ENCODE peak calls at places on chromosomes 7 and 10, in ten cellular contexts. One of them, this sample, is unnamed.

GRCh38 chr7:57305192-57305748 is 144.7 kb upstream of the ZNF716 start:
- DNase-seq in cardiac muscle cell: no peak
- DNase-seq in pancreas: no peak
- DNase-seq in ovary: no peak
- DNase-seq in upper lobe of right lung: no peak
- DNase-seq in tibial artery: no peak
- DNase-seq in tibial nerve: no peak
- DNase-seq in spleen: peak
- DNase-seq in adrenal gland: peak
- DNase-seq in CD8-positive, alpha-beta T cell: no peak
- DNase-seq in this sample: no peak

GRCh38 chr7:135877799-135878198 is 99.4 kb downstream of the MTPN start:
- DNase-seq in adrenal gland: no peak
- DNase-seq in tibial artery: no peak
- DNase-seq in spleen: no peak
- DNase-seq in CD8-positive, alpha-beta T cell: no peak
- DNase-seq in ovary: no peak
- DNase-seq in pancreas: no peak
- DNase-seq in tibial nerve: no peak
- DNase-seq in upper lobe of right lung: no peak
- DNase-seq in cardiac muscle cell: no peak
- DNase-seq in this sample: no peak

GRCh38 chr7:107207459-107207858 is 38.7 kb downstream of the HBP1 start:
- DNase-seq in tibial nerve: no peak
- DNase-seq in upper lobe of right lung: no peak
- DNase-seq in cardiac muscle cell: no peak
- DNase-seq in ovary: no peak
- DNase-seq in CD8-positive, alpha-beta T cell: no peak
- DNase-seq in pancreas: no peak
- DNase-seq in tibial artery: no peak
- DNase-seq in adrenal gland: no peak
- DNase-seq in spleen: no peak
- DNase-seq in this sample: no peak

GRCh38 chr10:47288236-47288635 is 11.8 kb upstream of the GDF10 start:
- DNase-seq in spleen: no peak
- DNase-seq in pancreas: no peak
- DNase-seq in tibial artery: no peak
- DNase-seq in upper lobe of right lung: no peak
- DNase-seq in tibial nerve: no peak
- DNase-seq in adrenal gland: no peak
- DNase-seq in CD8-positive, alpha-beta T cell: no peak
- DNase-seq in ovary: no peak
- DNase-seq in cardiac muscle cell: no peak
- DNase-seq in this sample: no peak

GRCh38 chr10:70331486-70332268 is 47.9 kb upstream of the NPFFR1 start:
- DNase-seq in CD8-positive, alpha-beta T cell: no peak
- DNase-seq in tibial nerve: no peak
- DNase-seq in pancreas: peak
- DNase-seq in adrenal gland: peak
- DNase-seq in cardiac muscle cell: peak
- DNase-seq in upper lobe of right lung: no peak
- DNase-seq in tibial artery: no peak
- DNase-seq in ovary: peak
- DNase-seq in spleen: peak
- DNase-seq in this sample: peak

GRCh38 chr7:936131-937054 is 18.1 kb downstream of the ADAP1 start:
- DNase-seq in upper lobe of right lung: peak
- DNase-seq in cardiac muscle cell: no peak
- DNase-seq in ovary: no peak
- DNase-seq in adrenal gland: no peak
- DNase-seq in tibial nerve: no peak
- DNase-seq in spleen: peak
- DNase-seq in CD8-positive, alpha-beta T cell: no peak
- DNase-seq in pancreas: no peak
- DNase-seq in tibial artery: peak
- DNase-seq in this sample: peak

GRCh38 chr10:3563298-3563697 is 221.7 kb downstream of the KLF6 start:
- DNase-seq in cardiac muscle cell: no peak
- DNase-seq in adrenal gland: no peak
- DNase-seq in tibial artery: no peak
- DNase-seq in ovary: no peak
- DNase-seq in upper lobe of right lung: no peak
- DNase-seq in spleen: no peak
- DNase-seq in tibial nerve: no peak
- DNase-seq in CD8-positive, alpha-beta T cell: no peak
- DNase-seq in pancreas: no peak
- DNase-seq in this sample: no peak

GRCh38 chr10:11433657-11434056 is 177.8 kb downstream of the USP6NL start:
- DNase-seq in spleen: no peak
- DNase-seq in pancreas: no peak
- DNase-seq in adrenal gland: no peak
- DNase-seq in upper lobe of right lung: no peak
- DNase-seq in tibial artery: no peak
- DNase-seq in CD8-positive, alpha-beta T cell: no peak
- DNase-seq in tibial nerve: no peak
- DNase-seq in ovary: no peak
- DNase-seq in cardiac muscle cell: no peak
- DNase-seq in this sample: no peak

GRCh38 chr7:47988496-47989386 is 9.3 kb upstream of the HUS1 start:
- DNase-seq in tibial nerve: no peak
- DNase-seq in pancreas: no peak
- DNase-seq in ovary: no peak
- DNase-seq in cardiac muscle cell: peak
- DNase-seq in upper lobe of right lung: no peak
- DNase-seq in adrenal gland: no peak
- DNase-seq in spleen: no peak
- DNase-seq in tibial artery: no peak
- DNase-seq in CD8-positive, alpha-beta T cell: no peak
- DNase-seq in this sample: no peak

GRCh38 chr7:47991741-47992311 is 12.4 kb upstream of the HUS1 start:
- DNase-seq in tibial nerve: peak
- DNase-seq in upper lobe of right lung: peak
- DNase-seq in pancreas: peak
- DNase-seq in adrenal gland: peak
- DNase-seq in CD8-positive, alpha-beta T cell: peak
- DNase-seq in spleen: peak
- DNase-seq in cardiac muscle cell: peak
- DNase-seq in ovary: peak
- DNase-seq in tibial artery: peak
- DNase-seq in this sample: peak

GRCh38 chr7:47991270-47991669 is 11.9 kb upstream of the HUS1 start:
- DNase-seq in adrenal gland: no peak
- DNase-seq in spleen: no peak
- DNase-seq in CD8-positive, alpha-beta T cell: no peak
- DNase-seq in upper lobe of right lung: no peak
- DNase-seq in ovary: no peak
- DNase-seq in pancreas: no peak
- DNase-seq in cardiac muscle cell: no peak
- DNase-seq in tibial nerve: no peak
- DNase-seq in tibial artery: no peak
- DNase-seq in this sample: no peak

GRCh38 chr7:47990592-47990991 is 11.2 kb upstream of the HUS1 start:
- DNase-seq in ovary: no peak
- DNase-seq in tibial nerve: no peak
- DNase-seq in upper lobe of right lung: no peak
- DNase-seq in spleen: no peak
- DNase-seq in tibial artery: no peak
- DNase-seq in CD8-positive, alpha-beta T cell: no peak
- DNase-seq in cardiac muscle cell: no peak
- DNase-seq in pancreas: no peak
- DNase-seq in adrenal gland: no peak
- DNase-seq in this sample: no peak

GRCh38 chr7:47992446-47992845 is 13.0 kb upstream of the HUS1 start:
- DNase-seq in tibial nerve: no peak
- DNase-seq in tibial artery: no peak
- DNase-seq in pancreas: no peak
- DNase-seq in cardiac muscle cell: no peak
- DNase-seq in upper lobe of right lung: no peak
- DNase-seq in ovary: no peak
- DNase-seq in spleen: no peak
- DNase-seq in CD8-positive, alpha-beta T cell: no peak
- DNase-seq in adrenal gland: no peak
- DNase-seq in this sample: no peak
- TF ChIP-seq CTCF in tibial nerve: no peak
- TF ChIP-seq CTCF in tibial artery: no peak
- TF ChIP-seq CTCF in pancreas: no peak
- TF ChIP-seq CTCF in cardiac muscle cell: no peak
- TF ChIP-seq CTCF in upper lobe of right lung: no peak
- TF ChIP-seq CTCF in ovary: no peak
- TF ChIP-seq CTCF in spleen: no peak
- TF ChIP-seq CTCF in CD8-positive, alpha-beta T cell: no peak
- TF ChIP-seq CTCF in adrenal gland: no peak
- TF ChIP-seq CTCF in this sample: no peak

DNA sequence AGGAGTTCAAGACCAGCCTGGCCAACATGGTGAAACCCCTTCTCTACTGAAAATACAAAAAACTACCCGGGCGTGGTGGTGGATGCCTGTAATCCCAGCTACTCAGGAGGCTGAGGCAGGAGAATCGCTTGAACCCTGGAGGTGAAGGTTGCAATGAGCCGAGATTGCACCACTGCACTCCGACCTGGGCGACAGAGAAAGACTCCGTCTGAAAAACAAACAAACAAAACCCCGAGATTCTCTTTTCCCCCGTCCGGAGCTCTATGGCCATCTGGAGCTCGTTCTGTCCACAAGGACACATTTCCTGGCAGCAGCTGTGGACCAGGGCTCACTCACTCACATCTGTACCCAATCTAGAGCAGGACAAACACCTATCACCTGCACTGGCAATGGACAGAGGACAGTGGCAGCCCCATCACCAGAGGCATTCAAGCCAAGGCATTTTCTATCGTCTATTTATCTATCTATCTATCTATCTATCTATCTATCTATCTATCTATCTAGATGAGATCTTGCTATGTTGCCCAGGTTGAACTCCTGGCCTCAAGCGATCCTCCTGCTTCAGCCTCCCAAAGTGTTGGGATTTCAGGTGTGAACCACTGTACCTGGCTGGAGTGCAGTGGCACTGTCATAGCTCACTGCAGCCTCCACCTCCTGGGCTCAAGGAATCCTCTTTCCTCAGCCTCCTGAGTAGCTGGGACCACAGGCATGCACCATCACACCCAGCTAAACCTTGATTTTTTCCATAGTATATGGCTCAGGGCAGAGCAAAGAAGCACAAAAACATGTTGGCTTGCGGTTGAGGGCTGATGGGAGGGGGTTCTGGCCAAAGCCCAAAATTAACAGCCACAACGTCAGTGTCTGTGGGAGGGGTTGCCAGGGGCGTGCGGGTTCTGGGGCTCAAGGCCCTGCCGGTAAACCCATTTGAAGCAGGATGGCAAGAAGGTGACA is 167.2 kb upstream of the TNRC18 start:
- DNase-seq in CD8-positive, alpha-beta T cell: no peak
- DNase-seq in ovary: no peak
- DNase-seq in tibial artery: no peak
- DNase-seq in cardiac muscle cell: no peak
- DNase-seq in pancreas: no peak
- DNase-seq in tibial nerve: no peak
- DNase-seq in upper lobe of right lung: no peak
- DNase-seq in spleen: no peak
- DNase-seq in adrenal gland: no peak
- DNase-seq in this sample: no peak
- H3K4me3 ChIP-seq in CD8-positive, alpha-beta T cell: no peak
- H3K4me3 ChIP-seq in ovary: no peak
- H3K4me3 ChIP-seq in tibial artery: no peak
- H3K4me3 ChIP-seq in cardiac muscle cell: no peak
- H3K4me3 ChIP-seq in pancreas: no peak
- H3K4me3 ChIP-seq in tibial nerve: no peak
- H3K4me3 ChIP-seq in upper lobe of right lung: no peak
- H3K4me3 ChIP-seq in spleen: no peak
- H3K4me3 ChIP-seq in adrenal gland: no peak
- H3K4me3 ChIP-seq in this sample: no peak

GRCh38 chr7:84640637-84641036 is 446.0 kb upstream of the SEMA3A start:
- DNase-seq in ovary: no peak
- DNase-seq in upper lobe of right lung: no peak
- DNase-seq in tibial nerve: no peak
- DNase-seq in adrenal gland: no peak
- DNase-seq in cardiac muscle cell: no peak
- DNase-seq in pancreas: no peak
- DNase-seq in spleen: no peak
- DNase-seq in tibial artery: no peak
- DNase-seq in CD8-positive, alpha-beta T cell: no peak
- DNase-seq in this sample: no peak
- H3K27ac ChIP-seq in ovary: no peak
- H3K27ac ChIP-seq in upper lobe of right lung: no peak
- H3K27ac ChIP-seq in tibial nerve: no peak
- H3K27ac ChIP-seq in adrenal gland: no peak
- H3K27ac ChIP-seq in cardiac muscle cell: no peak
- H3K27ac ChIP-seq in pancreas: no peak
- H3K27ac ChIP-seq in spleen: no peak
- H3K27ac ChIP-seq in tibial artery: no peak
- H3K27ac ChIP-seq in CD8-positive, alpha-beta T cell: no peak
- H3K27ac ChIP-seq in this sample: no peak

GRCh38 chr7:101411477-101411954 is 48.8 kb downstream of the COL26A1 start:
- DNase-seq in upper lobe of right lung: no peak
- DNase-seq in pancreas: no peak
- DNase-seq in CD8-positive, alpha-beta T cell: no peak
- DNase-seq in tibial nerve: no peak
- DNase-seq in spleen: no peak
- DNase-seq in tibial artery: no peak
- DNase-seq in cardiac muscle cell: no peak
- DNase-seq in ovary: no peak
- DNase-seq in adrenal gland: peak
- DNase-seq in this sample: no peak

GRCh38 chr7:101412976-101413375 is 50.3 kb downstream of the COL26A1 start:
- DNase-seq in cardiac muscle cell: no peak
- DNase-seq in spleen: no peak
- DNase-seq in CD8-positive, alpha-beta T cell: no peak
- DNase-seq in upper lobe of right lung: no peak
- DNase-seq in tibial artery: no peak
- DNase-seq in pancreas: no peak
- DNase-seq in tibial nerve: no peak
- DNase-seq in ovary: no peak
- DNase-seq in adrenal gland: no peak
- DNase-seq in this sample: no peak

GRCh38 chr7:101405474-101406067 is 42.9 kb downstream of the COL26A1 start:
- DNase-seq in cardiac muscle cell: no peak
- DNase-seq in ovary: no peak
- DNase-seq in tibial nerve: no peak
- DNase-seq in pancreas: no peak
- DNase-seq in CD8-positive, alpha-beta T cell: no peak
- DNase-seq in tibial artery: no peak
- DNase-seq in adrenal gland: no peak
- DNase-seq in spleen: no peak
- DNase-seq in upper lobe of right lung: no peak
- DNase-seq in this sample: no peak

DNA sequence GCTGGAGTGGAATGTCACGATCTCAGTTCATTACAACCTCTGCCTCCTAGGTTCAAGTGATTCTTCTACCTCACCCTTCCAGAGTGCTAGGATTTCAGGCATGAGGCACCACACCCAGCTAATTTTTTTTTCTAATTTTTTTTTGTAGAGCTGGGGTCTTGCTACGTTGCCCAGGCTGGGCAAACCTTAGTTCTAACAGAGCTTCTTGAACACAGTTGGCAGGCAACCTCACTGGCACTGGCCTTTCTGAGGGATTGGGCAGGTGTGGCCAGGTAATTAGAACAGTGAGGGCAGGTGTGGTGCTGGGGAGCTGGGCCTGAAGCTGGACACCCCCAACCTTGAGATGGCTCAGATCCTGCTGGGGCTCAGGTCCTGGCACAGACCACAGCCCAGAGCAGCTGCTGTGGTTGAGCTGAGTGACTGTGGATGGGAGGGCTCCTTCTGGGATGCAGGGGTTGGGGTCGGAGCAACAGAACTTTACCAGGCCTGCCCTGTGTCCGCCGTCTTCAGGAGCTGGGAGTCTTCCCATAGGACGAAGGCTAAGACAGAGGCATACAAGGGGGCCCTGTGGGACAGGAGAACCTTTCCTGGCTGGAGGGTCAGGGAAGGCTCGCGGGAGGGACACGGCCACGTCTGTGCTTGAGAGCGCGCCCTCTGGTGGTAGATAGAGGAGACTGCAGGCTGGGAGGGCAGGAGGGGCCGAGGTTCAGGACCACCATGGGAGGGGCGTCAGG is 48.2 kb downstream of the COL26A1 start:
- DNase-seq in cardiac muscle cell: peak
- DNase-seq in tibial nerve: no peak
- DNase-seq in tibial artery: no peak
- DNase-seq in pancreas: peak
- DNase-seq in ovary: no peak
- DNase-seq in CD8-positive, alpha-beta T cell: peak
- DNase-seq in adrenal gland: peak
- DNase-seq in upper lobe of right lung: no peak
- DNase-seq in spleen: no peak
- DNase-seq in this sample: peak
- TF ChIP-seq CTCF in cardiac muscle cell: peak
- TF ChIP-seq CTCF in tibial nerve: peak
- TF ChIP-seq CTCF in tibial artery: peak
- TF ChIP-seq CTCF in pancreas: peak
- TF ChIP-seq CTCF in ovary: no peak
- TF ChIP-seq CTCF in CD8-positive, alpha-beta T cell: peak
- TF ChIP-seq CTCF in adrenal gland: peak
- TF ChIP-seq CTCF in upper lobe of right lung: peak
- TF ChIP-seq CTCF in spleen: peak
- TF ChIP-seq CTCF in this sample: peak